ENCODE peak calls at places on chromosomes 13 and 19, in ten cellular contexts. G is stimulated activated CD4-positive, alpha-beta T cell treated with anti-CD3 and anti-CD28 coated beads, Interleukin-1b, Interleukin-23, amount 100 ng/mL, for 24 hours; F is CD4-positive, alpha-beta T cell; H is dorsolateral prefrontal cortex; Z is amygdala; J is GM18507; N is NCI-H1105 treated with DMSO at 0.1 percent for 48 hours; C is glutamatergic neuron; E is neural progenitor cell; M is stimulated activated naive CD8-positive, alpha-beta T cell treated with anti-CD3 and anti-CD28 coated beads, Interleukin-15, Interleukin-2, amounts not matched to agents 100 U/mL and 50 U/mL, for 24 hours. A is an unnamed sample.

GRCh38 chr13:50518131-50518530 is 325.4 kb downstream of the DLEU7 start:
- DNase-seq in E (no peak), J (no peak), N (no peak), G (no peak), C (no peak), H (no peak), F (no peak), Z (no peak), M (no peak), A (no peak)

GRCh38 chr13:65768545-65768944 is 1461.6 kb downstream of the PCDH9 start:
- DNase-seq in Z (no peak), N (no peak), H (no peak), C (no peak), J (no peak), G (no peak), F (no peak), M (no peak), E (no peak), A (no peak)

GRCh38 chr13:105979586-105979985 is 555.9 kb downstream of the EFNB2 start:
- DNase-seq in C (no peak), F (no peak), Z (no peak), H (no peak), J (no peak), E (peak), N (peak), G (no peak), M (no peak), A (no peak)

GRCh38 chr19:39078436-39079200 is 5.5 kb upstream of the ACP7 start:
- DNase-seq in N (no peak), Z (no peak), J (no peak), C (no peak), E (no peak), F (no peak), M (no peak), H (no peak), G (no peak), A (no peak)

GRCh38 chr13:45479661-45480060 is 14.9 kb downstream of the COG3 start:
- DNase-seq in J (no peak), Z (no peak), M (no peak), N (no peak), E (no peak), H (no peak), G (no peak), C (no peak), F (no peak), A (no peak)

GRCh38 chr13:24097667-24098066 is 62.9 kb upstream of the SPATA13 start:
- DNase-seq in Z (no peak), G (no peak), M (peak), C (no peak), E (no peak), J (no peak), N (no peak), F (no peak), H (no peak), A (no peak)

GRCh38 chr19:48837081-48837524 is 812 bp upstream of the HSD17B14 start:
- DNase-seq in J (peak), H (peak), C (peak), G (peak), F (peak), E (peak), Z (no peak), N (peak), M (peak), A (no peak)

GRCh38 chr19:21900401-21900800 is 64.4 kb upstream of the ZNF43 start:
- DNase-seq in E (no peak), N (no peak), Z (no peak), J (no peak), C (no peak), F (no peak), G (no peak), H (no peak), M (no peak), A (no peak)

GRCh38 chr13:100710176-100710575 is 35.6 kb upstream of the TMTC4 start:
- DNase-seq in F (no peak), Z (no peak), M (no peak), E (no peak), N (no peak), H (no peak), G (no peak), J (no peak), C (no peak), A (no peak)

GRCh38 chr19:40642062-40642706 is 41.0 kb downstream of the LTBP4 start:
- DNase-seq in N (no peak), G (no peak), H (no peak), F (no peak), Z (no peak), J (no peak), M (no peak), C (no peak), E (no peak), A (no peak)

GRCh38 chr13:33787051-33787591 is 30.8 kb upstream of the RFC3 start:
- DNase-seq in E (no peak), C (no peak), H (no peak), N (no peak), G (no peak), Z (no peak), J (no peak), M (peak), F (no peak), A (no peak)

GRCh38 chr13:108534728-108535127 is 94.7 kb upstream of the MYO16 start:
- DNase-seq in J (no peak), F (no peak), Z (no peak), G (no peak), M (no peak), H (no peak), N (no peak), E (no peak), C (no peak), A (no peak)

GRCh38 chr13:44703371-44703770 is 127.2 kb upstream of the TSC22D1 start:
- DNase-seq in M (no peak), C (no peak), F (no peak), J (no peak), G (no peak), H (no peak), Z (no peak), N (no peak), E (no peak), A (no peak)

A was measured in SK-N-MC.